ENCODE peak calls at places on chromosome 17, in six cellular contexts. One of them, this sample, is unnamed.

GRCh38 chr17:17205368-17206148 is 575 bp downstream of the PLD6 start:
- DNase-seq in GF-D8: no peak
- DNase-seq in NCI-H2029 treated with DMSO at 0.1 percent for 48 hours: no peak
- DNase-seq in GM04503: no peak
- DNase-seq in fibroblast of pulmonary artery: no peak
- DNase-seq in stimulated activated CD8-positive, alpha-beta memory T cell treated with anti-CD3 and anti-CD28 coated beads, Interleukin-4, amount 100 ng/mL, for 24 hours: peak; percentile 53
- DNase-seq in this sample: peak; percentile 23

GRCh38 chr17:61251939-61252865 is 147.4 kb upstream of the TBX2 start:
- DNase-seq in GF-D8: peak; percentile 90
- DNase-seq in NCI-H2029 treated with DMSO at 0.1 percent for 48 hours: no peak
- DNase-seq in GM04503: peak; percentile 75
- DNase-seq in fibroblast of pulmonary artery: peak; percentile 100
- DNase-seq in stimulated activated CD8-positive, alpha-beta memory T cell treated with anti-CD3 and anti-CD28 coated beads, Interleukin-4, amount 100 ng/mL, for 24 hours: no peak
- DNase-seq in this sample: no peak

GRCh38 chr17:65102788-65103187 is 34.4 kb upstream of the RGS9 start:
- DNase-seq in GF-D8: no peak
- DNase-seq in NCI-H2029 treated with DMSO at 0.1 percent for 48 hours: no peak
- DNase-seq in GM04503: no peak
- DNase-seq in fibroblast of pulmonary artery: no peak
- DNase-seq in stimulated activated CD8-positive, alpha-beta memory T cell treated with anti-CD3 and anti-CD28 coated beads, Interleukin-4, amount 100 ng/mL, for 24 hours: no peak
- DNase-seq in this sample: no peak

GRCh38 chr17:75475144-75475835 is 18.9 kb downstream of the TMEM94 start:
- DNase-seq in GF-D8: no peak
- DNase-seq in NCI-H2029 treated with DMSO at 0.1 percent for 48 hours: no peak
- DNase-seq in GM04503: no peak
- DNase-seq in fibroblast of pulmonary artery: no peak
- DNase-seq in stimulated activated CD8-positive, alpha-beta memory T cell treated with anti-CD3 and anti-CD28 coated beads, Interleukin-4, amount 100 ng/mL, for 24 hours: no peak
- DNase-seq in this sample: no peak

GRCh38 chr17:29197516-29198272 is 17.5 kb upstream of the MYO18A start:
- DNase-seq in GF-D8: no peak
- DNase-seq in NCI-H2029 treated with DMSO at 0.1 percent for 48 hours: no peak
- DNase-seq in GM04503: no peak
- DNase-seq in fibroblast of pulmonary artery: no peak
- DNase-seq in stimulated activated CD8-positive, alpha-beta memory T cell treated with anti-CD3 and anti-CD28 coated beads, Interleukin-4, amount 100 ng/mL, for 24 hours: no peak
- DNase-seq in this sample: no peak

GRCh38 chr17:64084940-64085649 is 44.8 kb downstream of the ERN1 start:
- DNase-seq in GF-D8: no peak
- DNase-seq in NCI-H2029 treated with DMSO at 0.1 percent for 48 hours: peak; percentile 43
- DNase-seq in GM04503: no peak
- DNase-seq in fibroblast of pulmonary artery: no peak
- DNase-seq in stimulated activated CD8-positive, alpha-beta memory T cell treated with anti-CD3 and anti-CD28 coated beads, Interleukin-4, amount 100 ng/mL, for 24 hours: no peak
- DNase-seq in this sample: no peak

GRCh38 chr17:75652934-75653549 is 13.9 kb downstream of the RECQL5 start:
- DNase-seq in GF-D8: no peak
- DNase-seq in NCI-H2029 treated with DMSO at 0.1 percent for 48 hours: no peak
- DNase-seq in GM04503: no peak
- DNase-seq in fibroblast of pulmonary artery: peak; percentile 43
- DNase-seq in stimulated activated CD8-positive, alpha-beta memory T cell treated with anti-CD3 and anti-CD28 coated beads, Interleukin-4, amount 100 ng/mL, for 24 hours: no peak
- DNase-seq in this sample: no peak

GRCh38 chr17:8289103-8289397 is 580 bp downstream of the RANGRF start:
- DNase-seq in GF-D8: no peak
- DNase-seq in NCI-H2029 treated with DMSO at 0.1 percent for 48 hours: no peak
- DNase-seq in GM04503: no peak
- DNase-seq in fibroblast of pulmonary artery: no peak
- DNase-seq in stimulated activated CD8-positive, alpha-beta memory T cell treated with anti-CD3 and anti-CD28 coated beads, Interleukin-4, amount 100 ng/mL, for 24 hours: no peak
- DNase-seq in this sample: peak; percentile 20

GRCh38 chr17:31843382-31843780 is 15.7 kb downstream of the COPRS start:
- DNase-seq in GF-D8: no peak
- DNase-seq in NCI-H2029 treated with DMSO at 0.1 percent for 48 hours: no peak
- DNase-seq in GM04503: peak; percentile 21
- DNase-seq in fibroblast of pulmonary artery: peak; percentile 23
- DNase-seq in stimulated activated CD8-positive, alpha-beta memory T cell treated with anti-CD3 and anti-CD28 coated beads, Interleukin-4, amount 100 ng/mL, for 24 hours: no peak
- DNase-seq in this sample: no peak

GRCh38 chr17:2009737-2010136 is 15.4 kb downstream of the RTN4RL1 start:
- DNase-seq in GF-D8: no peak
- DNase-seq in NCI-H2029 treated with DMSO at 0.1 percent for 48 hours: no peak
- DNase-seq in GM04503: no peak
- DNase-seq in fibroblast of pulmonary artery: no peak
- DNase-seq in stimulated activated CD8-positive, alpha-beta memory T cell treated with anti-CD3 and anti-CD28 coated beads, Interleukin-4, amount 100 ng/mL, for 24 hours: no peak
- DNase-seq in this sample: no peak

GRCh38 chr17:48048321-48049140 is at the start of gene NFE2L1:
- DNase-seq in GF-D8: peak; percentile 70
- DNase-seq in NCI-H2029 treated with DMSO at 0.1 percent for 48 hours: peak; percentile 39
- DNase-seq in GM04503: peak; percentile 56
- DNase-seq in fibroblast of pulmonary artery: peak; percentile 94
- DNase-seq in stimulated activated CD8-positive, alpha-beta memory T cell treated with anti-CD3 and anti-CD28 coated beads, Interleukin-4, amount 100 ng/mL, for 24 hours: peak; percentile 36
- DNase-seq in this sample: peak; percentile 25

GRCh38 chr17:296382-296781 is 56.2 kb downstream of the RPH3AL start:
- DNase-seq in GF-D8: no peak
- DNase-seq in NCI-H2029 treated with DMSO at 0.1 percent for 48 hours: no peak
- DNase-seq in GM04503: no peak
- DNase-seq in fibroblast of pulmonary artery: no peak
- DNase-seq in stimulated activated CD8-positive, alpha-beta memory T cell treated with anti-CD3 and anti-CD28 coated beads, Interleukin-4, amount 100 ng/mL, for 24 hours: no peak
- DNase-seq in this sample: no peak

GRCh38 chr17:78875738-78876597 is 27.0 kb downstream of the CEP295NL start:
- DNase-seq in GF-D8: no peak
- DNase-seq in NCI-H2029 treated with DMSO at 0.1 percent for 48 hours: no peak
- DNase-seq in GM04503: no peak
- DNase-seq in fibroblast of pulmonary artery: peak; percentile 45
- DNase-seq in stimulated activated CD8-positive, alpha-beta memory T cell treated with anti-CD3 and anti-CD28 coated beads, Interleukin-4, amount 100 ng/mL, for 24 hours: no peak
- DNase-seq in this sample: no peak

GRCh38 chr17:16258916-16259315 is 41.9 kb downstream of the PIGL start:
- DNase-seq in GF-D8: peak; percentile 51
- DNase-seq in NCI-H2029 treated with DMSO at 0.1 percent for 48 hours: no peak
- DNase-seq in GM04503: no peak
- DNase-seq in fibroblast of pulmonary artery: peak; percentile 45
- DNase-seq in stimulated activated CD8-positive, alpha-beta memory T cell treated with anti-CD3 and anti-CD28 coated beads, Interleukin-4, amount 100 ng/mL, for 24 hours: no peak
- DNase-seq in this sample: no peak

GRCh38 chr17:63398680-63399079 is 47.4 kb downstream of the CYB561 start:
- DNase-seq in GF-D8: no peak
- DNase-seq in NCI-H2029 treated with DMSO at 0.1 percent for 48 hours: no peak
- DNase-seq in GM04503: no peak
- DNase-seq in fibroblast of pulmonary artery: peak; percentile 15
- DNase-seq in stimulated activated CD8-positive, alpha-beta memory T cell treated with anti-CD3 and anti-CD28 coated beads, Interleukin-4, amount 100 ng/mL, for 24 hours: no peak
- DNase-seq in this sample: no peak

GRCh38 chr17:67488161-67488560 is 111.1 kb downstream of the PITPNC1 start:
- DNase-seq in GF-D8: no peak
- DNase-seq in NCI-H2029 treated with DMSO at 0.1 percent for 48 hours: no peak
- DNase-seq in GM04503: no peak
- DNase-seq in fibroblast of pulmonary artery: peak; percentile 24
- DNase-seq in stimulated activated CD8-positive, alpha-beta memory T cell treated with anti-CD3 and anti-CD28 coated beads, Interleukin-4, amount 100 ng/mL, for 24 hours: no peak
- DNase-seq in this sample: no peak

GRCh38 chr17:46774108-46774737 is 44.3 kb downstream of the WNT3 start:
- DNase-seq in GF-D8: no peak
- DNase-seq in NCI-H2029 treated with DMSO at 0.1 percent for 48 hours: no peak
- DNase-seq in GM04503: no peak
- DNase-seq in fibroblast of pulmonary artery: no peak
- DNase-seq in stimulated activated CD8-positive, alpha-beta memory T cell treated with anti-CD3 and anti-CD28 coated beads, Interleukin-4, amount 100 ng/mL, for 24 hours: no peak
- DNase-seq in this sample: no peak

GRCh38 chr17:50266384-50267073 is 7.7 kb upstream of the TMEM92 start:
- DNase-seq in GF-D8: no peak
- DNase-seq in NCI-H2029 treated with DMSO at 0.1 percent for 48 hours: peak; percentile 67
- DNase-seq in GM04503: peak; percentile 44
- DNase-seq in fibroblast of pulmonary artery: peak; percentile 83
- DNase-seq in stimulated activated CD8-positive, alpha-beta memory T cell treated with anti-CD3 and anti-CD28 coated beads, Interleukin-4, amount 100 ng/mL, for 24 hours: no peak
- DNase-seq in this sample: no peak

GRCh38 chr17:75643033-75644017 is 10.1 kb downstream of the SMIM5 start:
- DNase-seq in GF-D8: no peak
- DNase-seq in NCI-H2029 treated with DMSO at 0.1 percent for 48 hours: no peak
- DNase-seq in GM04503: no peak
- DNase-seq in fibroblast of pulmonary artery: no peak
- DNase-seq in stimulated activated CD8-positive, alpha-beta memory T cell treated with anti-CD3 and anti-CD28 coated beads, Interleukin-4, amount 100 ng/mL, for 24 hours: no peak
- DNase-seq in this sample: no peak

GRCh38 chr17:13051876-13052275 is 34.0 kb upstream of the ELAC2 start:
- DNase-seq in GF-D8: no peak
- DNase-seq in NCI-H2029 treated with DMSO at 0.1 percent for 48 hours: no peak
- DNase-seq in GM04503: no peak
- DNase-seq in fibroblast of pulmonary artery: no peak
- DNase-seq in stimulated activated CD8-positive, alpha-beta memory T cell treated with anti-CD3 and anti-CD28 coated beads, Interleukin-4, amount 100 ng/mL, for 24 hours: no peak
- DNase-seq in this sample: no peak

GRCh38 chr17:40922239-40922638 is 15.2 kb downstream of the KRT23 start:
- DNase-seq in GF-D8: no peak
- DNase-seq in NCI-H2029 treated with DMSO at 0.1 percent for 48 hours: no peak
- DNase-seq in GM04503: peak; percentile 78
- DNase-seq in fibroblast of pulmonary artery: peak; percentile 83
- DNase-seq in stimulated activated CD8-positive, alpha-beta memory T cell treated with anti-CD3 and anti-CD28 coated beads, Interleukin-4, amount 100 ng/mL, for 24 hours: no peak
- DNase-seq in this sample: no peak

GRCh38 chr17:48236681-48237134 is 129.1 kb downstream of the SNX11 start:
- DNase-seq in GF-D8: no peak
- DNase-seq in NCI-H2029 treated with DMSO at 0.1 percent for 48 hours: no peak
- DNase-seq in GM04503: no peak
- DNase-seq in fibroblast of pulmonary artery: peak; percentile 91
- DNase-seq in stimulated activated CD8-positive, alpha-beta memory T cell treated with anti-CD3 and anti-CD28 coated beads, Interleukin-4, amount 100 ng/mL, for 24 hours: no peak
- DNase-seq in this sample: no peak

GRCh38 chr17:77323413-77324171 is 182.8 kb downstream of the SEC14L1 start:
- DNase-seq in GF-D8: no peak
- DNase-seq in NCI-H2029 treated with DMSO at 0.1 percent for 48 hours: no peak
- DNase-seq in GM04503: peak; percentile 26
- DNase-seq in fibroblast of pulmonary artery: peak; percentile 77
- DNase-seq in stimulated activated CD8-positive, alpha-beta memory T cell treated with anti-CD3 and anti-CD28 coated beads, Interleukin-4, amount 100 ng/mL, for 24 hours: no peak
- DNase-seq in this sample: no peak

GRCh38 chr17:74433421-74434121 is 1.7 kb downstream of the GPRC5C start:
- DNase-seq in GF-D8: no peak
- DNase-seq in NCI-H2029 treated with DMSO at 0.1 percent for 48 hours: no peak
- DNase-seq in GM04503: no peak
- DNase-seq in fibroblast of pulmonary artery: peak; percentile 21
- DNase-seq in stimulated activated CD8-positive, alpha-beta memory T cell treated with anti-CD3 and anti-CD28 coated beads, Interleukin-4, amount 100 ng/mL, for 24 hours: no peak
- DNase-seq in this sample: no peak

GRCh38 chr17:19285218-19285900 is 48.2 kb downstream of the EPN2 start:
- DNase-seq in GF-D8: no peak
- DNase-seq in NCI-H2029 treated with DMSO at 0.1 percent for 48 hours: no peak
- DNase-seq in GM04503: no peak
- DNase-seq in fibroblast of pulmonary artery: no peak
- DNase-seq in stimulated activated CD8-positive, alpha-beta memory T cell treated with anti-CD3 and anti-CD28 coated beads, Interleukin-4, amount 100 ng/mL, for 24 hours: no peak
- DNase-seq in this sample: no peak

GRCh38 chr17:51050291-51051033 is 70.2 kb downstream of the SPAG9 start:
- DNase-seq in GF-D8: no peak
- DNase-seq in NCI-H2029 treated with DMSO at 0.1 percent for 48 hours: no peak
- DNase-seq in GM04503: no peak
- DNase-seq in fibroblast of pulmonary artery: no peak
- DNase-seq in stimulated activated CD8-positive, alpha-beta memory T cell treated with anti-CD3 and anti-CD28 coated beads, Interleukin-4, amount 100 ng/mL, for 24 hours: no peak
- DNase-seq in this sample: no peak

GRCh38 chr17:5651348-5651747 is 67.0 kb upstream of the NLRP1 start:
- DNase-seq in GF-D8: no peak
- DNase-seq in NCI-H2029 treated with DMSO at 0.1 percent for 48 hours: no peak
- DNase-seq in GM04503: no peak
- DNase-seq in fibroblast of pulmonary artery: no peak
- DNase-seq in stimulated activated CD8-positive, alpha-beta memory T cell treated with anti-CD3 and anti-CD28 coated beads, Interleukin-4, amount 100 ng/mL, for 24 hours: no peak
- DNase-seq in this sample: no peak

This sample was measured in central memory CD8-positive, alpha-beta T cell.